ENCODE peak calls at places on chromosomes 4 and X, in four cellular contexts. One of them, this sample, is unnamed.

GRCh38 chrX:7133036-7133412 is 14.5 kb upstream of the STS start:
- DNase-seq in GM12878: no peak
- DNase-seq in HepG2: no peak
- DNase-seq in WTC11: no peak
- DNase-seq in this sample: peak

GRCh38 chr4:23373269-23373668 is 516.6 kb downstream of the PPARGC1A start:
- DNase-seq in GM12878: no peak
- DNase-seq in HepG2: no peak
- DNase-seq in WTC11: no peak
- DNase-seq in this sample: peak

GRCh38 chr4:41256740-41257256 is at the start of gene UCHL1:
- DNase-seq in GM12878: no peak
- DNase-seq in WTC11: peak
- DNase-seq in HepG2: no peak
- DNase-seq in this sample: no peak

GRCh38 chr4:157832596-157832995 is 340.2 kb downstream of the GASK1B start:
- DNase-seq in WTC11: no peak
- DNase-seq in GM12878: no peak
- DNase-seq in HepG2: peak
- DNase-seq in this sample: no peak

GRCh38 chrX:103073442-103073841 is 9.5 kb upstream of the BEX1 start:
- DNase-seq in HepG2: no peak
- DNase-seq in WTC11: no peak
- DNase-seq in GM12878: no peak
- DNase-seq in this sample: no peak

GRCh38 chrX:4547218-4547836 is 833.9 kb upstream of the PRKX start:
- DNase-seq in GM12878: peak
- DNase-seq in HepG2: peak
- DNase-seq in WTC11: peak
- DNase-seq in this sample: peak

GRCh38 chr4:2449051-2449450 is 19.9 kb upstream of the RNF4 start:
- DNase-seq in HepG2: no peak
- DNase-seq in WTC11: no peak
- DNase-seq in GM12878: no peak
- DNase-seq in this sample: no peak

GRCh38 chrX:20116575-20117240 is at the start of gene MAP7D2:
- DNase-seq in GM12878: no peak
- DNase-seq in HepG2: peak
- DNase-seq in WTC11: peak
- DNase-seq in this sample: no peak

GRCh38 chrX:153755136-153755535 is 8.9 kb upstream of the PLXNB3 start:
- DNase-seq in HepG2: no peak
- DNase-seq in WTC11: no peak
- DNase-seq in GM12878: no peak
- DNase-seq in this sample: no peak

DNA sequence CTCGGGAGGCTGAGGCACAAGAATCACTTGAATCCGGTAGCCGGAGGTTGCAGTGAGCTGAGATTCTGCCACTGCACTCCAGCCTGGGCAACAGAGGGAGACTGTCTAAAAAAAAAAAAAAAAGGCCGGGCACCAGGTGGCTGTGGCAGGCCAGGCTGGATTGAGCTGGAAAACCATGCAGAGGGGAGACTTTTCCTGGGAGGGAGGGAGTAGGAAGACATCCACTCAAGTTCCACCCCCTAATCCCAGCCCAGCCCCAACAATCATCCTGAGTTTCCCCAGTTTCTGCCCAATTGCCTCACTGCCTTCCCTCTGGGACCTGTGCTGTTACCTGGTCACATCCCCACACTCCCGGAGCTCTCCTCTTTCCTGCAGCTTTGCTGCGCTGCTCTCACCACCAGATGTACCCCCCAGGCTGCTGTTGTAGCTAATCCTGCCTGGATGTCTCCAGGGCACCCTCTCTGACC is 9.0 kb upstream of the TSPYL2 start:
- DNase-seq in GM12878: no peak
- DNase-seq in HepG2: no peak
- DNase-seq in WTC11: no peak
- DNase-seq in this sample: no peak
- TF ChIP-seq NR2C2 in GM12878: no peak
- TF ChIP-seq NR2C2 in HepG2: no peak
- TF ChIP-seq NR2C2 in WTC11: no peak
- TF ChIP-seq NR2C2 in this sample: no peak

GRCh38 chr4:52201705-52202104 is 150.6 kb downstream of the SPATA18 start:
- DNase-seq in GM12878: no peak
- DNase-seq in HepG2: no peak
- DNase-seq in WTC11: no peak
- DNase-seq in this sample: no peak
- TF ChIP-seq NR2C2 in GM12878: no peak
- TF ChIP-seq NR2C2 in HepG2: no peak
- TF ChIP-seq NR2C2 in WTC11: no peak
- TF ChIP-seq NR2C2 in this sample: no peak

DNA sequence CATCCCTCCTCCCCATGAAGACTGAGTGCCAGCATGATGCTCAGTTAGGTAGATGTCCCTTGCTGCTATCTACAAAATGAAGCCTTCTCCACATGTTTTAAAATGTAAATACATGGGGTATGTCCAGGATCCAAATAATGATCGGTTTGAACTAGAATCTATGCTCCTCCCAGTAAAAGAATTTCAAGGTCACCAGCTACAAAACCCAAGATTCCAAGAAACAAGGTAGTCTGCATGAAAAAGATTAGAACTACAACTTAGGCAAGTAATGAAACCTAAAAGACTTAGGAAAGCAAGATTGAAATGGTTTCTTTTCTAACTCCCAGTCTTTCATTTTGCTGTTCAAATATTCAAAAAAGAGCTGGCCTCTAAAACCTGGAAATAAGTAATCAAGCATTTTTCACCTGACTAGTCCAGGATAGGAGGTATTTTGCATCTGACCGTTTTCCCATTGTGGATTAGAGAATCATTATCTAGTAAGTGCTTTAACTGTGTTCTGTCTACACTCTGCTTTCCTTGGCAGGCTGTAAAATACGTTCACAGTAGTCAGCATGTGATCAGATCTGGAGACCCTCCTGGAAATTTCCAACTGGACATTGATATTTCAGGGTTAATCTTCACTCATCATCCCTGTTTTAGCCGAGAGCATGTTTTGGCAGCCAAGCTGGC is 57.4 kb downstream of the CC2D2A start:
- DNase-seq in HepG2: no peak
- DNase-seq in GM12878: no peak
- DNase-seq in WTC11: no peak
- DNase-seq in this sample: peak
- TF ChIP-seq NR2C2 in HepG2: no peak
- TF ChIP-seq NR2C2 in GM12878: no peak
- TF ChIP-seq NR2C2 in WTC11: no peak
- TF ChIP-seq NR2C2 in this sample: no peak

GRCh38 chrX:41733939-41734338 is 10.0 kb downstream of the GPR82 start:
- DNase-seq in WTC11: no peak
- DNase-seq in GM12878: peak
- DNase-seq in HepG2: no peak
- DNase-seq in this sample: no peak

GRCh38 chrX:41737065-41737464 is 13.1 kb downstream of the GPR82 start:
- DNase-seq in GM12878: no peak
- DNase-seq in HepG2: no peak
- DNase-seq in WTC11: no peak
- DNase-seq in this sample: peak

GRCh38 chrX:41730101-41730500 is 6.1 kb downstream of the GPR82 start:
- DNase-seq in WTC11: no peak
- DNase-seq in HepG2: no peak
- DNase-seq in GM12878: no peak
- DNase-seq in this sample: no peak

GRCh38 chrX:41732260-41732659 is 8.3 kb downstream of the GPR82 start:
- DNase-seq in GM12878: no peak
- DNase-seq in HepG2: no peak
- DNase-seq in WTC11: no peak
- DNase-seq in this sample: no peak

GRCh38 chrX:41734530-41734929 is 10.5 kb downstream of the GPR82 start:
- DNase-seq in HepG2: peak
- DNase-seq in WTC11: no peak
- DNase-seq in GM12878: no peak
- DNase-seq in this sample: no peak
- TF ChIP-seq NR2C2 in HepG2: no peak
- TF ChIP-seq NR2C2 in WTC11: no peak
- TF ChIP-seq NR2C2 in GM12878: no peak
- TF ChIP-seq NR2C2 in this sample: no peak

GRCh38 chr4:93467484-93468155 is 360.9 kb upstream of the ATOH1 start:
- DNase-seq in GM12878: no peak
- DNase-seq in HepG2: no peak
- DNase-seq in WTC11: no peak
- DNase-seq in this sample: no peak

GRCh38 chr4:93469560-93469959 is 359.0 kb upstream of the ATOH1 start:
- DNase-seq in GM12878: no peak
- DNase-seq in WTC11: no peak
- DNase-seq in HepG2: peak
- DNase-seq in this sample: no peak

GRCh38 chr4:93466440-93466839 is 362.1 kb upstream of the ATOH1 start:
- DNase-seq in GM12878: no peak
- DNase-seq in HepG2: no peak
- DNase-seq in WTC11: peak
- DNase-seq in this sample: no peak
- TF ChIP-seq NR2C2 in GM12878: no peak
- TF ChIP-seq NR2C2 in HepG2: no peak
- TF ChIP-seq NR2C2 in WTC11: no peak
- TF ChIP-seq NR2C2 in this sample: no peak